ENCODE peak calls at places on chromosomes 5 and 9, in seven cellular contexts. A, H, K, E, R, T and B are unnamed samples.

GRCh38 chr5:36452394-36453100 is 150.8 kb upstream of the RANBP3L start:
- DNase-seq in A (no peak), H (no peak), K (no peak), E (no peak), R (no peak), T (no peak), B (no peak)

GRCh38 chr5:134371834-134372340 is 518 bp downstream of the UBE2B start:
- DNase-seq in A (peak; percentile 34), H (no peak), K (no peak), E (peak; percentile 32), R (peak; percentile 41), T (peak; percentile 64), B (peak; percentile 32)

GRCh38 chr9:98226516-98226915 is 28.9 kb downstream of the TBC1D2 start:
- DNase-seq in A (no peak), H (no peak), K (no peak), E (no peak), R (no peak), T (no peak), B (no peak)

GRCh38 chr5:5271606-5272321 is 131.6 kb downstream of the ADAMTS16 start:
- DNase-seq in A (no peak), H (no peak), K (no peak), E (no peak), R (peak; percentile 42), T (no peak), B (no peak)

GRCh38 chr5:124289641-124290201 is 456.7 kb downstream of the ZNF608 start:
- DNase-seq in A (peak; percentile 28), H (no peak), K (no peak), E (no peak), R (no peak), T (no peak), B (no peak)

GRCh38 chr9:36899406-36899805 is 134.7 kb downstream of the PAX5 start:
- DNase-seq in A (no peak), H (no peak), K (no peak), E (no peak), R (no peak), T (no peak), B (no peak)

GRCh38 chr5:74257645-74258328 is 382.7 kb downstream of the ENC1 start:
- DNase-seq in A (no peak), H (no peak), K (peak; percentile 7), E (no peak), R (no peak), T (peak; percentile 56), B (no peak)

GRCh38 chr9:114202849-114203248 is 47.5 kb downstream of the COL27A1 start:
- DNase-seq in A (no peak), H (no peak), K (no peak), E (no peak), R (no peak), T (no peak), B (no peak)

GRCh38 chr9:137978262-137978714 is 100.7 kb downstream of the CACNA1B start:
- DNase-seq in A (no peak), H (no peak), K (no peak), E (no peak), R (no peak), T (no peak), B (no peak)

GRCh38 chr5:139982157-139982974 is 60.7 kb downstream of the NRG2 start:
- DNase-seq in A (no peak), H (no peak), K (no peak), E (no peak), R (no peak), T (peak; percentile 24), B (no peak)

GRCh38 chr9:137680445-137681358 is 61.9 kb downstream of the EHMT1 start:
- DNase-seq in A (no peak), H (no peak), K (no peak), E (no peak), R (no peak), T (no peak), B (no peak)

GRCh38 chr9:18800579-18800978 is 232.4 kb downstream of the SAXO1 start:
- DNase-seq in A (no peak), H (no peak), K (no peak), E (no peak), R (no peak), T (no peak), B (no peak)

GRCh38 chr5:175520321-175520720 is 42.0 kb downstream of the SFXN1 start:
- DNase-seq in A (no peak), H (no peak), K (no peak), E (peak; percentile 35), R (no peak), T (no peak), B (no peak)

GRCh38 chr5:149264432-149265069 is 7.1 kb upstream of the AFAP1L1 start:
- DNase-seq in A (peak; percentile 62), H (no peak), K (no peak), E (peak; percentile 48), R (no peak), T (peak; percentile 84), B (peak; percentile 26)

GRCh38 chr5:96990102-96990501 is 54.2 kb downstream of the LNPEP start:
- DNase-seq in A (no peak), H (no peak), K (no peak), E (no peak), R (no peak), T (no peak), B (no peak)

GRCh38 chr5:36462295-36463021 is 143.9 kb upstream of the SLC1A3 start:
- DNase-seq in A (no peak), H (no peak), K (no peak), E (no peak), R (no peak), T (no peak), B (no peak)

GRCh38 chr5:137072376-137073174 is 426.6 kb downstream of the SPOCK1 start:
- DNase-seq in A (no peak), H (no peak), K (no peak), E (no peak), R (no peak), T (no peak), B (no peak)

GRCh38 chr5:169095976-169096375 is 205.0 kb downstream of the SLIT3 start:
- DNase-seq in A (no peak), H (no peak), K (no peak), E (no peak), R (no peak), T (no peak), B (no peak)

GRCh38 chr5:87776785-87777184 is 364.1 kb upstream of the CCNH start:
- DNase-seq in A (no peak), H (no peak), K (no peak), E (no peak), R (no peak), T (no peak), B (no peak)

GRCh38 chr9:116717150-116717549 is 30.0 kb downstream of the TRIM32 start:
- DNase-seq in A (no peak), H (no peak), K (no peak), E (no peak), R (no peak), T (no peak), B (no peak)

GRCh38 chr5:7320641-7321170 is 75.2 kb upstream of the ADCY2 start:
- DNase-seq in A (no peak), H (no peak), K (no peak), E (no peak), R (no peak), T (no peak), B (no peak)

GRCh38 chr9:16060457-16061129 is 507.8 kb downstream of the CCDC171 start:
- DNase-seq in A (no peak), H (no peak), K (no peak), E (no peak), R (no peak), T (no peak), B (no peak)

GRCh38 chr5:149320791-149321330 is 24.4 kb upstream of the GRPEL2 start:
- DNase-seq in A (peak; percentile 85), H (no peak), K (no peak), E (no peak), R (peak; percentile 92), T (peak; percentile 93), B (no peak)

GRCh38 chr5:123670981-123671557 is 159.1 kb downstream of the CSNK1G3 start:
- DNase-seq in A (peak; percentile 35), H (no peak), K (no peak), E (no peak), R (peak; percentile 23), T (peak; percentile 47), B (no peak)

GRCh38 chr9:133640160-133640559 is 4.0 kb downstream of the DBH start:
- DNase-seq in A (no peak), H (no peak), K (no peak), E (no peak), R (no peak), T (no peak), B (no peak)